ENCODE peak calls at places on chromosomes 6 and 20, in nine cellular contexts. U, R, G, C, J, E, W, X and D are unnamed samples. For H3K9me3, the result is how much of the 10 kb centered on the place peaks cover.

GRCh38 chr6:151553416-151554158 is 59.8 kb downstream of the CCDC170 start:
- DNase-seq in U (no peak), R (no peak), G (no peak), C (no peak), J (no peak), E (no peak), W (no peak), X (no peak), D (no peak)

GRCh38 chr20:25045343-25045712 is 12.6 kb downstream of the ACSS1 start:
- DNase-seq in U (no peak), R (no peak), G (no peak), C (no peak), J (no peak), E (peak), W (no peak), X (no peak), D (no peak)

GRCh38 chr6:151300267-151300930 is 60.6 kb downstream of the AKAP12 start:
- DNase-seq in U (no peak), R (no peak), G (no peak), C (no peak), J (no peak), E (no peak), W (no peak), X (no peak), D (no peak)

GRCh38 chr6:123953920-123954319 is 150.3 kb downstream of the NKAIN2 start:
- DNase-seq in U (no peak), R (no peak), G (no peak), C (no peak), J (no peak), E (no peak), W (peak), X (no peak), D (no peak)

GRCh38 chr6:73738367-73739028 is 42.5 kb downstream of the CD109 start:
- DNase-seq in U (no peak), R (no peak), G (no peak), C (no peak), J (no peak), E (no peak), W (no peak), X (no peak), D (no peak)

GRCh38 chr6:150299873-150300485 is 68.8 kb upstream of the IYD start:
- DNase-seq in U (no peak), R (no peak), G (no peak), C (no peak), J (no peak), E (peak), W (no peak), X (peak), D (no peak)

GRCh38 chr6:34484899-34485298 is 19.0 kb downstream of the PACSIN1 start:
- DNase-seq in U (peak), R (no peak), G (no peak), C (no peak), J (peak), E (no peak), W (no peak), X (no peak), D (no peak)

GRCh38 chr6:33692760-33693158 is 18.7 kb downstream of the UQCC2 start:
- DNase-seq in U (no peak), R (peak), G (peak), C (peak), J (peak), E (no peak), W (no peak), X (no peak), D (no peak)

GRCh38 chr6:156167289-156168076 is 609.7 kb upstream of the ARID1B start:
- DNase-seq in U (no peak), R (peak), G (no peak), C (peak), J (no peak), E (no peak), W (peak), X (no peak), D (no peak)

GRCh38 chr20:11274137-11274536 is 600.3 kb upstream of the JAG1 start:
- DNase-seq in U (peak), R (peak), G (no peak), C (no peak), J (no peak), E (no peak), W (peak), X (no peak), D (peak)

GRCh38 chr20:57323034-57323433 is 6.6 kb upstream of the SPO11 start:
- DNase-seq in U (no peak), R (no peak), G (no peak), C (no peak), J (no peak), E (no peak), W (no peak), X (no peak), D (no peak)

DNA sequence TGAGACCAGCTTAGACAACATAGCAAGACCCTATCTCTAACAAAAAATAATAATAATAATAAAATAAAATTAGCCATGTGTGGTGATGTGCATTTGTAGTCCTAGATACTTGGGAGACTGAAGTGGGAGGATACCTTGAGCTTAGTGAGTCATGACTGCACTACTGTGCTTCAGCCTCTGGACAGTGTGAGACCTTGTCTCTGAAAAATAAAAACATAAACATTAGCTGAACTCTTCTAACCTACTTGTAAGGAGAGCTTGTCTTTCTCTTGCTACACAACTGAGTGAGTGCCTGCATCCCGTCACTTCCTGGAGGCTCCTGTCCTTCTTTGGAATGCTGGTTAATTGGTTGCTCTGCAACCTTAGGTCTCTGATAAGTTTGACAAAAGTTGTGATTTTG is 5.1 kb upstream of the DBNDD2 start:
- DNase-seq in U (no peak), R (peak), G (no peak), C (no peak), J (no peak), E (no peak), W (no peak), X (no peak), D (no peak)
- H3K9me3 ChIP-seq in U (under half), R (under half), G (under half), C (under half), J (under half), E (under half), W (under half), X (under half), D (under half)

GRCh38 chr20:55269913-55270312 is 735.4 kb downstream of the CBLN4 start:
- DNase-seq in U (no peak), R (no peak), G (no peak), C (no peak), J (no peak), E (no peak), W (no peak), X (no peak), D (no peak)
- H3K9me3 ChIP-seq in U (under half), R (under half), G (under half), C (under half), J (under half), E (under half), W (under half), X (under half), D (under half)

GRCh38 chr6:9224539-9224938 is 789.2 kb upstream of the SLC35B3 start:
- DNase-seq in U (no peak), R (no peak), G (no peak), C (no peak), J (no peak), E (no peak), W (no peak), X (no peak), D (no peak)
- H3K9me3 ChIP-seq in U (under half), R (under half), G (under half), C (under half), J (under half), E (under half), W (under half), X (under half), D (under half)

GRCh38 chr6:164401871-164402270 is 907.5 kb downstream of the C6orf118 start:
- DNase-seq in U (no peak), R (no peak), G (no peak), C (no peak), J (no peak), E (no peak), W (no peak), X (no peak), D (no peak)
- H3K9me3 ChIP-seq in U (under half), R (under half), G (under half), C (under half), J (under half), E (under half), W (under half), X (under half), D (under half)

DNA sequence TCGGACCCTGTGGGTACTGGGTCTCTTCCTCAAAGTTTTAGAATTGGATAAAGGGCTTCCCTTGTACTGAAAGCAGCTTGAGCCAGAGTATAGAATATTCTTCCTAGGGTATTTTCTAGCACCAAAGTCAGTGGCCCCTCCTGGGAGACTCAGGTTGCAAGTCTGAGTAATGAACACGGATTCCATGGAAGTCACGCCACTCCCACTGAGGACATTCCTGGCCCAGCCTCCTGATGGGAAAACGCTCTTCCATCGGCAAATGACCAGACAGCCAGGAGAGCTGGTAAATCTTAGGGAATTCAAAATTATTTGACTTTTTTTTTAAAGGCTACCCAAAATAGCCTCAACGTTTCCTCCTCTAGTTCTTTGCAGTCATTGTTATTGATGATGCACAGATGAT is 249.0 kb downstream of the SOD2 start:
- DNase-seq in U (no peak), R (no peak), G (no peak), C (no peak), J (no peak), E (no peak), W (no peak), X (no peak), D (no peak)
- H3K9me3 ChIP-seq in U (under half), R (under half), G (under half), C (under half), J (under half), E (under half), W (under half), X (under half), D (under half)

DNA sequence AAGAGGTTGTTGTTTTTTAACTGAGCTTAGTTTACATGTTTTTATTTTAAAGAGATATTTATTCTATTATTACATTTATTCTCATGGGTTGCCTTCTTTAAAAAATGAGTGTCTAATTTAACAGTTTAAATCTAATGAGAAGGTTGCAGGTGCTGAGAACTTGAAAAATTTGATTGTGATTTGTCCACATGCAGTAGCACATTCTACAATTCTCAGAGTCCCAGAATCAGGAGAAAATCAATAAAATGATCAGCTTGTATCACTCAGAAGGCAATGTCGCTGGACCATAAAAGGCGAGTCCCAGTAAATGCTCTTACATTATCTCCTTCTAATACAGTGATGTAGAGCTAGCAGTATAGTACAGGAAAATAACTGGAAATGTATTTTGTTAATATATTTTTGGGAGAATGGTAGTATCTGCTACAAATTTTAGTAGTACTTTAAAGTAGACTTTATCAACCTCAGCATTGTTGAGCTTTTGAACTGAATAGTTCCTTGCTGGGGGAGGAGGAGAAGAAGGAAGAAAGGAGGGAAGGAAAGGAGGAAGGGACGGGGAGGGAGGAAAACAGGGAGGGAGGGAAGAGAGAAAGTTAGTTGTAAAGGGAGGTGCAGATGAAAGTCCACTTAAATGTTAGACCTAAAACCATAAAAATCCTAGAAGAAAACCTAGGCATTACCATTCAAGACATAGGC is 458.0 kb downstream of the DOK5 start:
- DNase-seq in U (no peak), R (no peak), G (no peak), C (no peak), J (no peak), E (no peak), W (no peak), X (no peak), D (no peak)
- H3K9me3 ChIP-seq in U (under half), R (under half), G (under half), C (under half), J (under half), E (under half), W (under half), X (under half), D (under half)